ENCODE peak calls at places on chromosome 13, in four cellular contexts. V is GM12878, T is HepG2, L is K562. J is an unnamed sample.

GRCh38 chr13:43307221-43307920 is 284.0 kb downstream of the DNAJC15 start:
- DNase-seq in L (no peak), V (no peak), T (no peak), J (no peak)

GRCh38 chr13:37492741-37493514 is 105.6 kb downstream of the POSTN start:
- DNase-seq in T (no peak), L (no peak), V (no peak), J (no peak)

GRCh38 chr13:40102854-40103253 is 447.4 kb downstream of the COG6 start:
- DNase-seq in L (peak), T (peak), V (no peak), J (no peak)

GRCh38 chr13:24267801-24268200 is 41.6 kb upstream of the C1QTNF9 start:
- DNase-seq in T (no peak), L (no peak), V (no peak), J (no peak)

GRCh38 chr13:107211073-107211472 is 643.1 kb upstream of the ARGLU1 start:
- DNase-seq in V (no peak), T (peak), L (peak), J (peak)

GRCh38 chr13:27449081-27449603 is 1.2 kb downstream of the MTIF3 start:
- DNase-seq in L (peak), T (no peak), V (no peak), J (no peak)

GRCh38 chr13:87677334-87678234 is 6.4 kb downstream of the SLITRK5 start:
- DNase-seq in T (peak), V (no peak), L (no peak), J (peak)

GRCh38 chr13:74087304-74087703 is 46.9 kb downstream of the KLF12 start:
- DNase-seq in T (no peak), V (no peak), L (no peak), J (no peak)

GRCh38 chr13:90613076-90613795 is 734.3 kb upstream of the MIR17HG start:
- DNase-seq in V (no peak), L (no peak), T (no peak), J (no peak)

GRCh38 chr13:95784161-95784880 is 107.4 kb downstream of the DNAJC3 start:
- DNase-seq in L (no peak), T (peak), V (no peak), J (no peak)

GRCh38 chr13:25179810-25180437 is 7.8 kb upstream of the AMER2 start:
- DNase-seq in T (no peak), L (no peak), V (no peak), J (no peak)

GRCh38 chr13:50910483-50910805 is 853 bp downstream of the RNASEH2B start:
- DNase-seq in L (peak), T (peak), V (no peak), J (peak)

GRCh38 chr13:23279321-23279720 is 98.5 kb downstream of the SGCG start:
- DNase-seq in V (no peak), T (no peak), L (no peak), J (no peak)

GRCh38 chr13:77429320-77430142 is 102.6 kb upstream of the MYCBP2 start:
- DNase-seq in L (no peak), V (peak), T (no peak), J (no peak)

GRCh38 chr13:68264692-68265091 is 1034.6 kb upstream of the PCDH9 start:
- DNase-seq in V (no peak), T (no peak), L (no peak), J (no peak)

GRCh38 chr13:40080676-40081075 is 425.2 kb downstream of the COG6 start:
- DNase-seq in V (no peak), L (no peak), T (no peak), J (no peak)

GRCh38 chr13:93953856-93954255 is 525.6 kb downstream of the DCT start:
- DNase-seq in V (no peak), T (no peak), L (no peak), J (no peak)

GRCh38 chr13:20182231-20182846 is 10.4 kb downstream of the GJB2 start:
- DNase-seq in T (peak), L (peak), V (peak), J (peak)

GRCh38 chr13:66180806-66181205 is 1049.3 kb downstream of the PCDH9 start:
- DNase-seq in T (no peak), L (no peak), V (no peak), J (no peak)

GRCh38 chr13:75704194-75704941 is 68.2 kb downstream of the LMO7 start:
- DNase-seq in V (no peak), T (no peak), L (no peak), J (no peak)

GRCh38 chr13:35857769-35858168 is 273.4 kb downstream of the DCLK1 start:
- DNase-seq in V (no peak), L (no peak), T (no peak), J (peak)

GRCh38 chr13:97108535-97108910 is 113.6 kb upstream of the MBNL2 start:
- DNase-seq in T (no peak), V (no peak), L (peak), J (no peak)

GRCh38 chr13:93004919-93005318 is 221.7 kb upstream of the GPC6 start:
- DNase-seq in L (no peak), V (no peak), T (peak), J (peak)

GRCh38 chr13:84446972-84447700 is 564.9 kb upstream of the SLITRK1 start:
- DNase-seq in L (no peak), V (no peak), T (no peak), J (no peak)

GRCh38 chr13:101150998-101151397 is 265.3 kb downstream of the NALCN start:
- DNase-seq in V (no peak), L (no peak), T (no peak), J (no peak)

GRCh38 chr13:67223024-67223423 is 7.1 kb downstream of the PCDH9 start:
- DNase-seq in V (no peak), L (no peak), T (no peak), J (no peak)

GRCh38 chr13:52345048-52345447 is 60.9 kb downstream of the THSD1 start:
- DNase-seq in V (no peak), L (no peak), T (no peak), J (no peak)

DNA sequence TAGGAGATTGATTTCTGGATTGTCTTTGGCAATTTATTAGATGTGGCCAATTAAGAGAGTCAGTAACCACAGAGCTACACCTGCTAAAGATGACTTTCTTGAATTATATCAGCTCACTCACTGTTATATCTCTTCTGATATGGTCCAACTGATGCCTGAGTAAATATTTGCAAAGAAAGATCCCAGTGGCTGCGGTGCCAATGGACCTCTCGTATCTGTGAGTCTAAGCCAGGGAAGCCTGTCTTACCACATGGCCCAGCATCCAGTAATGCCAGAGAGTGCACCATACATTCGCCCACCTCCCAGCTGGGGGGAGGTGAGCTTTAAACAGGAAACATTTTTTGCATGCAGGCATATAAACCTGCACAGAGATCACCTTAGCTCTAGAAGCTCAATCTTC is 82.7 kb upstream of the SLC15A1 start:
- DNase-seq in V (no peak), L (no peak), T (no peak), J (no peak)
- TF ChIP-seq ESRRA in V (no peak), L (no peak), T (no peak), J (no peak)

GRCh38 chr13:113171250-113172125 is 13.0 kb downstream of the PROZ start:
- DNase-seq in T (no peak), V (no peak), L (no peak), J (no peak)

GRCh38 chr13:113168211-113168610 is 9.8 kb downstream of the PROZ start:
- DNase-seq in L (no peak), T (no peak), V (no peak), J (no peak)

GRCh38 chr13:113172419-113172926 is 14.0 kb downstream of the PROZ start:
- DNase-seq in L (no peak), T (no peak), V (no peak), J (no peak)

GRCh38 chr13:113169277-113170272 is 11.1 kb downstream of the PROZ start:
- DNase-seq in L (no peak), V (no peak), T (peak), J (no peak)

GRCh38 chr13:113170503-113170902 is 12.1 kb downstream of the PROZ start:
- DNase-seq in T (no peak), V (no peak), L (no peak), J (no peak)
- TF ChIP-seq CBFB in T (no peak), V (no peak), L (no peak), J (no peak)

GRCh38 chr13:110264685-110265275 is 42.2 kb downstream of the COL4A1 start:
- DNase-seq in V (no peak), T (no peak), L (no peak), J (no peak)

GRCh38 chr13:110266983-110267382 is 40.0 kb downstream of the COL4A1 start:
- DNase-seq in V (no peak), L (no peak), T (no peak), J (peak)

GRCh38 chr13:110266431-110266809 is 40.5 kb downstream of the COL4A1 start:
- DNase-seq in T (no peak), V (no peak), L (no peak), J (no peak)

GRCh38 chr13:110265341-110265681 is 41.6 kb downstream of the COL4A1 start:
- DNase-seq in L (no peak), T (no peak), V (no peak), J (no peak)

DNA sequence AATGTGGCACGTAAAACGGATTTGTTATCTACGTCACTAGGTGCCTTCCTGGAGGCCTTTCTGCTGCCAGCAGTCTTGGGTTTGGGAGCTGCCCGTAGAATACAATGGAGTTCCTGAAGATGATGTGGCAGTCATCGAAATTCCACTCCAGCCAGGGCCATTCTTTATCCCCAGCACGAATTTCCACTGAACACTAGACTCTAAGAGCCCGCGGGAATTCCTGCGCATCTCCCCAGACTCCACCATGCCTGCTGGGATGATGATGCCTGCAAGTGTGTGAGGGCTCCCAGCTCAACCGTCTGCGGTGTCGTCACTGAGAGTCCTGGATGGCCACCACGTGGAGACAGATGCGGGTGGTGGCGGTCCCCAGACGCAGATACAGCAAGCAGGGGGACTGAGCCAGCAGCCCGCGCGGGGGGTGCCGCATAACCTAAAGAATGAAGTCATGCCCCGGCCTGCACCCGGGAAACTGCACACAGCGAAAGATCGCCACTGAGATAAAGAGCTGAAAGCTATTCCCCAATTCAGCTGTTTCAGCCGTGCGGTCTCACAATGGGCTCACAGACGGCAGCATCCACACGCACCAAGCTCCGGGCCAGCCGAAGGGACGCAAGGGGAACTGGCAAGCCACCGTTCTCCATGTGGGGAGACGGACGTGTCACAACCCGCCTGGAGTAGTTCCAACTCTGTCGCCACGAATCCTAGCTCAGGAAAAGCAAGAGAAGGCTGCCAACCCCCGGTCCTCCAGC is 41.1 kb downstream of the COL4A1 start:
- DNase-seq in L (no peak), V (no peak), T (no peak), J (no peak)
- TF ChIP-seq ESRRA in L (no peak), V (no peak), T (no peak), J (no peak)

DNA sequence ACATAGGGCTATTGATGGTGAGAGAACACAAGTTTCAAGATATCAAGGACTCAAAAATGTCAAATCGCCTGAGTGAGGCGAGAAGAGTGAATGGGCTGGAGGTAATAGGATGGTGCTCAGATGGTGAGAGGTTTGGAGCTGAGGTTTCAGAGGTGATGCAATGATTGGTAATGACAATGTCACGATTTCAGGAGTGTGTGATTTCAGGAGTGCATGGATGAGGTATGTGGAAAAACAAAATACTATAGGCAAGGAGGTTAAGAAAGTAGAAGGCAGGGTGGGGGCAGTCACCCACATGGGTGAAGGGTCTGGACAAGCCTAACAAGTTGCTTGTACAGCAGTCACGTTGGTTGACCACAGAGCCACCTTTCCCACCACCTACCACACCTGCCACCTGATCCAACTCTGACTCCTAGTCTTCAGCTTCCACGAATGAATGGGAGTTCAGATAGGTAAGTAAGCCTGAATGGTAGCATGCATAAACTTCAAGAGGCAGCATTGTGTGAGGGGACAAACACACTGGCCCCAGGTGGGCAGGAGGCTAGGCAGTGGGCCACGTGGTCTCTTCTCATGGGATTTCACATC is 71.5 kb downstream of the RUBCNL start:
- DNase-seq in T (no peak), L (no peak), V (no peak), J (no peak)
- TF ChIP-seq CBFB in T (no peak), L (no peak), V (no peak), J (no peak)